ENCODE peak calls at places on chromosomes 5 and 9, in ten cellular contexts. F is SK-N-SH; L is left cardiac atrium; B is cardiac muscle cell; Y is kidney tubule cell; A is BJ; X is non-pigmented ciliary epithelial cell; E is T-cell; J is central memory CD4-positive, alpha-beta T cell; I is stimulated activated CD8-positive, alpha-beta memory T cell treated with anti-CD3 and anti-CD28 coated beads, Interleukin-7, amount 100 ng/mL, for 1 hour. N is an unnamed sample.

GRCh38 chr5:147995846-147996245 is 67.9 kb upstream of the SPINK5 start:
- DNase-seq in L (no peak), E (no peak), I (no peak), A (no peak), Y (no peak), B (no peak), J (no peak), X (no peak), F (no peak), N (no peak)

GRCh38 chr5:10699281-10699874 is 61.7 kb downstream of the DAP start:
- DNase-seq in I (no peak), A (no peak), E (no peak), J (no peak), F (no peak), X (no peak), Y (no peak), L (no peak), B (no peak), N (no peak)

GRCh38 chr5:132000677-132001453 is 10.6 kb downstream of the ACSL6 start:
- DNase-seq in Y (no peak), B (no peak), L (no peak), F (no peak), I (no peak), E (peak), X (no peak), J (peak), A (no peak), N (no peak)

GRCh38 chr9:13719981-13720380 is 440.5 kb upstream of the MPDZ start:
- DNase-seq in F (no peak), Y (peak), X (peak), A (no peak), I (no peak), E (no peak), B (no peak), L (no peak), J (no peak), N (no peak)

GRCh38 chr9:116951588-116952433 is 264.7 kb downstream of the TRIM32 start:
- DNase-seq in F (no peak), A (peak), E (no peak), B (no peak), I (no peak), X (peak), J (no peak), L (no peak), Y (peak), N (no peak)

GRCh38 chr5:84384604-84385575 is at the start of gene EDIL3:
- DNase-seq in L (peak), F (peak), A (no peak), B (peak), E (no peak), Y (peak), I (no peak), J (no peak), X (no peak), N (peak)

GRCh38 chr9:13896047-13896446 is 417.9 kb downstream of the NFIB start:
- DNase-seq in X (no peak), L (no peak), B (no peak), I (no peak), E (no peak), A (no peak), F (no peak), Y (no peak), J (no peak), N (no peak)

GRCh38 chr9:133375116-133375723 is 640 bp downstream of the SURF4 start:
- DNase-seq in I (no peak), F (peak), Y (peak), J (no peak), X (no peak), B (peak), A (no peak), E (no peak), L (peak), N (peak)

GRCh38 chr5:172724203-172724602 is 46.8 kb downstream of the DUSP1 start:
- DNase-seq in Y (no peak), E (no peak), L (no peak), A (no peak), B (no peak), I (no peak), F (no peak), X (no peak), J (no peak), N (no peak)

GRCh38 chr5:57887851-57888621 is 405.4 kb upstream of the ACTBL2 start:
- DNase-seq in Y (peak), B (peak), F (peak), X (peak), J (no peak), E (no peak), I (no peak), A (no peak), L (peak), N (peak)

GRCh38 chr9:134053941-134054761 is 13.7 kb downstream of the BRD3 start:
- DNase-seq in F (no peak), J (no peak), A (no peak), B (no peak), X (no peak), I (no peak), Y (no peak), L (peak), E (no peak), N (no peak)

GRCh38 chr5:142869883-142870282 is 99.7 kb downstream of the ARHGAP26 start:
- DNase-seq in X (no peak), J (no peak), F (no peak), I (no peak), L (no peak), Y (peak), B (no peak), A (no peak), E (no peak), N (no peak)

GRCh38 chr9:96491079-96491879 is 41.3 kb downstream of the HABP4 start:
- DNase-seq in I (no peak), E (no peak), X (no peak), F (no peak), B (peak), Y (no peak), J (peak), L (no peak), A (no peak), N (no peak)

GRCh38 chr5:71836084-71836483 is 117.0 kb downstream of the CARTPT start:
- DNase-seq in F (peak), A (no peak), X (no peak), B (no peak), L (no peak), I (no peak), J (no peak), E (no peak), Y (no peak), N (no peak)

GRCh38 chr5:91328743-91329142 is 54.4 kb downstream of the ARRDC3 start:
- DNase-seq in I (no peak), A (no peak), J (no peak), E (no peak), L (no peak), B (no peak), X (no peak), F (no peak), Y (no peak), N (no peak)

GRCh38 chr9:128845186-128845931 is 15.8 kb upstream of the SPOUT1 start:
- DNase-seq in B (peak), I (no peak), J (no peak), F (peak), Y (peak), X (no peak), L (no peak), E (no peak), A (no peak), N (peak)

GRCh38 chr5:34542818-34543217 is 113.3 kb upstream of the RAI14 start:
- DNase-seq in X (no peak), I (no peak), E (no peak), Y (no peak), L (no peak), J (no peak), F (no peak), B (no peak), A (no peak), N (no peak)

GRCh38 chr9:35364817-35365585 is 124.9 kb upstream of the RUSC2 start:
- DNase-seq in I (no peak), Y (no peak), B (no peak), F (no peak), L (no peak), J (no peak), E (no peak), A (no peak), X (no peak), N (no peak)

GRCh38 chr5:172178301-172179031 is 9.6 kb downstream of the STK10 start:
- DNase-seq in J (peak), A (no peak), L (no peak), F (no peak), X (no peak), I (no peak), Y (no peak), E (peak), B (no peak), N (no peak)

GRCh38 chr9:93683331-93684134 is 107.1 kb downstream of the PHF2 start:
- DNase-seq in J (no peak), X (no peak), I (no peak), A (no peak), Y (no peak), B (no peak), E (no peak), F (peak), L (no peak), N (peak)

GRCh38 chr5:137015540-137016116 is 483.5 kb downstream of the SPOCK1 start:
- DNase-seq in A (no peak), F (no peak), Y (no peak), X (no peak), E (no peak), L (no peak), I (no peak), B (no peak), J (no peak), N (no peak)

GRCh38 chr5:7412369-7412768 is 16.4 kb downstream of the ADCY2 start:
- DNase-seq in I (no peak), J (no peak), X (no peak), A (no peak), L (no peak), E (no peak), B (no peak), Y (no peak), F (no peak), N (peak)

GRCh38 chr5:156383510-156383909 is 56.5 kb downstream of the SGCD start:
- DNase-seq in I (no peak), B (no peak), A (peak), E (no peak), Y (no peak), X (no peak), L (no peak), J (no peak), F (no peak), N (no peak)